ENCODE peak calls at places on chromosomes 11 and 22, in four cellular contexts. J is left ventricle myocardium inferior, H is upper lobe of right lung, U is foreskin fibroblast. X is an unnamed sample.

GRCh38 chr11:79940165-79940564 is 499.3 kb upstream of the TENM4 start:
- DNase-seq in J (no peak), H (no peak), U (no peak), X (no peak)

GRCh38 chr11:31995031-31995430 is 95.8 kb upstream of the RCN1 start:
- DNase-seq in J (no peak), H (no peak), U (no peak), X (no peak)

GRCh38 chr11:83773950-83774880 is 488.0 kb upstream of the CCDC90B start:
- DNase-seq in J (no peak), H (no peak), U (no peak), X (no peak)

GRCh38 chr11:45259607-45260006 is 26.5 kb downstream of the SYT13 start:
- DNase-seq in J (no peak), H (no peak), U (peak), X (no peak)

GRCh38 chr22:44460287-44461082 is 37.5 kb downstream of the RTL6 start:
- DNase-seq in J (no peak), H (no peak), U (no peak), X (no peak)

GRCh38 chr11:115112779-115113178 is 391.4 kb downstream of the CADM1 start:
- DNase-seq in J (no peak), H (no peak), U (no peak), X (no peak)

GRCh38 chr11:105838668-105839403 is 183.2 kb downstream of the MSANTD4 start:
- DNase-seq in J (no peak), H (no peak), U (peak), X (no peak)

GRCh38 chr11:40819230-40819629 is 640.2 kb downstream of the LRRC4C start:
- DNase-seq in J (no peak), H (no peak), U (no peak), X (no peak)

GRCh38 chr11:1546536-1547466 is 25.3 kb downstream of the DUSP8 start:
- DNase-seq in J (no peak), H (peak), U (peak), X (peak)

GRCh38 chr11:10654211-10655150 is 39.1 kb downstream of the IRAG1 start:
- DNase-seq in J (no peak), H (no peak), U (peak), X (no peak)

GRCh38 chr11:128261011-128261421 is 326.3 kb downstream of the ETS1 start:
- DNase-seq in J (no peak), H (no peak), U (no peak), X (no peak)

GRCh38 chr11:7571640-7572000 is 57.8 kb downstream of the PPFIBP2 start:
- DNase-seq in J (peak), H (peak), U (peak), X (peak)

GRCh38 chr11:19117760-19118097 is 761 bp downstream of the ZDHHC13 start:
- DNase-seq in J (no peak), H (no peak), U (no peak), X (no peak)

GRCh38 chr22:31947296-31947695 is 3.0 kb downstream of the YWHAH start:
- DNase-seq in J (no peak), H (no peak), U (no peak), X (no peak)

GRCh38 chr11:130131957-130132850 is 27.4 kb upstream of the ST14 start:
- DNase-seq in J (no peak), H (no peak), U (peak), X (no peak)

GRCh38 chr22:27810566-27810965 is 9.0 kb upstream of the MN1 start:
- DNase-seq in J (peak), H (no peak), U (peak), X (no peak)

GRCh38 chr11:66856496-66857233 is at the start of gene LRFN4:
- DNase-seq in J (peak), H (peak), U (peak), X (peak)

GRCh38 chr11:108732395-108732794 is 67.5 kb downstream of the DDX10 start:
- DNase-seq in J (no peak), H (no peak), U (no peak), X (no peak)

GRCh38 chr11:73854680-73855079 is 22.0 kb downstream of the COA4 start:
- DNase-seq in J (no peak), H (no peak), U (no peak), X (no peak)

GRCh38 chr22:19663286-19663815 is 51.0 kb upstream of the SEPTIN5 start:
- DNase-seq in J (peak), H (no peak), U (peak), X (no peak)

DNA sequence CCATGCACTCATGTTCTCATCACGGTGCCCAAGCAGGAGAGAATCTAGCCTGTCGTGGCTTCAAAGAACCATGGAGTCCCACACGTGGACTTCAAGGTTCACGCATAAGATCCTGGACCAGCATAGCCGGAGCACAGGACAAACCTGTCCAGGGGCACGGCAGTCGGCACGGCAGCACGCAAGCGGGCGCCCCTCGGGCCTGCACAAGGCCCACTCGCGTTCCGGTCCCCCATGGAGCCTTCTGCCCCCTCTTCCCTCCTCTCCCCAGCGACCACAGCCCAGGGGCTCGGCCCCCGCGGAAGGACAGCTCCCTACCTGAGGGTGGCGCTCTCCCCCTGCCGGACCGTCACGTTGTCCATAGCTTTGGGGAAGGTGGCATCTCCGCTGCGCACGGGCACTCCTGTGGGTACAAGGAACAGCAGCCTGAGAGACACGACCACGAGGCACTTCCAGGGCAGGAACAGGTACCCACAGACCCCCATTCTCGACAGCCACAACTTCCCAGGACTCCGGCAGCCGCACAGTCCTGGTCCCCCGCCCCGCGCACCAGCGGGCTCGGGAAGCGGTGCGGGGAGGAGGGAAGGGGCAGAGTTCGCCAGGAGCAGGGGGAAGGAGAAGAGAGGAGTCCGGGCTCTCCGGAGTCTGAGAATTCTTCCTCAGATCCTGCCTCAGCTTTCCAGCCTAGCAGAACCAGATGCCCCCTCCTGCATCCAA is 589.5 kb downstream of the OPCML start:
- DNase-seq in J (no peak), H (no peak), U (no peak), X (no peak)
- H3K4me3 ChIP-seq in J (peak), H (no peak), U (no peak), X (no peak)

DNA sequence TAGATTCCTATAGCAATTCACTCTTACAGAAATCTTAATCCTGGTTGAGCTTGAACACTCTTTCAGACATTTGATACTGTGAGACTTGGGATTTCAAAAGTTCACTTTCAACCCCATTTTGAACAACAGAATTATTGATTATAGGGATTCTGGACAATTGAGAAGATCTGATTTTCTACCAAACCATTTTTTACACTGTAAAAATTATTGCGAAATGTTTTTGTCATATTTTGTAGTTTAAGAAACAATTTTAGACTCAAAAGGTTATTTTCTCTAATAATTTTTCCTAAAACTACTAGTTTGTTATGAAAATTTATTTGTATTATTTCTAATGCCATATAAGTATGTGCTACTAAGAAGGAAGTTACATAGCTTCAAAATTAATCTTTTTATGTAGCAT is 36.4 kb downstream of the PIWIL4 start:
- DNase-seq in J (no peak), H (no peak), U (no peak), X (no peak)
- H3K4me3 ChIP-seq in J (no peak), H (no peak), U (no peak), X (no peak)

GRCh38 chr11:94774345-94774744 is 6.2 kb downstream of the AMOTL1 start:
- DNase-seq in J (no peak), H (no peak), U (no peak), X (no peak)

GRCh38 chr11:94771951-94772350 is 3.8 kb downstream of the AMOTL1 start:
- DNase-seq in J (no peak), H (no peak), U (no peak), X (no peak)

GRCh38 chr11:94773842-94774241 is 5.7 kb downstream of the AMOTL1 start:
- DNase-seq in J (no peak), H (no peak), U (no peak), X (no peak)

GRCh38 chr11:94776351-94777321 is 8.5 kb downstream of the AMOTL1 start:
- DNase-seq in J (no peak), H (no peak), U (no peak), X (peak)

DNA sequence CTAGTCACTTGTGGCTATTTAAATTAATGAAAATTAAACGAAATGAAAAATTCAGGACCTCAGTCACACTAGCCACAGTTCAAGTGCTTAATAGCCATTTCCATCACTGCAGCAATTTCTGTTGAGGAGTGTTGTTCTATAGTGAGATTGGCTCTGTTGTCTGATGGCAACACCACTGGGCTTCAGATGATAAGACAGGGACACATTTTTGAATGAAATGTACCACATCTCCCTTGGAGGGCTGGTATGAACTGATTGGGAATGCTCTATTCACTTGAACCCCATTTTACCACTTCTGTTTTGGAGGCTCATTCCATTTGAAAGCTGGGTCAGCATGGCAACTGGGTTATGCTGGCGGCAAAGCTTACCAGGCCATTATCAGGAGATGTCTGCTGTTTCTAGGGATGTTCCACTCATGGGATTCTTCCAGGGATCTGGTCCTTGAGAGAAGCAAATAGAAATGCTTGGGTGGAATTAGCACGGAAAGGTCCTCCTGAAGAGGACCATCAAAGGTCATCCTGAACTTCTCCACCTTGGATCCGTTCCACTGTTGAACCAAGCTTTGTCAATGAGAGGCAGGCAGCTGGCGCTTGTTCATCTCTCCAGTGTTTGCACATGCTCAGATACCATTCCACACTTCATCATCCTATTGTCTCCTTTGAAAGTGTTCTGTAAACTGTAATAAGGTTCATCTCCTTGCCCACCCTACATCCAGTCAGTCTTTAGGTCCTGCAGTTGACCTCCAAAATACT is 7.6 kb downstream of the AMOTL1 start:
- DNase-seq in J (no peak), H (no peak), U (no peak), X (no peak)
- H3K4me3 ChIP-seq in J (no peak), H (no peak), U (no peak), X (no peak)

GRCh38 chr22:29315286-29316195 is at the start of gene RASL10A:
- DNase-seq in J (no peak), H (peak), U (no peak), X (no peak)
- H3K4me3 ChIP-seq in J (peak), H (peak), U (no peak), X (peak)

DNA sequence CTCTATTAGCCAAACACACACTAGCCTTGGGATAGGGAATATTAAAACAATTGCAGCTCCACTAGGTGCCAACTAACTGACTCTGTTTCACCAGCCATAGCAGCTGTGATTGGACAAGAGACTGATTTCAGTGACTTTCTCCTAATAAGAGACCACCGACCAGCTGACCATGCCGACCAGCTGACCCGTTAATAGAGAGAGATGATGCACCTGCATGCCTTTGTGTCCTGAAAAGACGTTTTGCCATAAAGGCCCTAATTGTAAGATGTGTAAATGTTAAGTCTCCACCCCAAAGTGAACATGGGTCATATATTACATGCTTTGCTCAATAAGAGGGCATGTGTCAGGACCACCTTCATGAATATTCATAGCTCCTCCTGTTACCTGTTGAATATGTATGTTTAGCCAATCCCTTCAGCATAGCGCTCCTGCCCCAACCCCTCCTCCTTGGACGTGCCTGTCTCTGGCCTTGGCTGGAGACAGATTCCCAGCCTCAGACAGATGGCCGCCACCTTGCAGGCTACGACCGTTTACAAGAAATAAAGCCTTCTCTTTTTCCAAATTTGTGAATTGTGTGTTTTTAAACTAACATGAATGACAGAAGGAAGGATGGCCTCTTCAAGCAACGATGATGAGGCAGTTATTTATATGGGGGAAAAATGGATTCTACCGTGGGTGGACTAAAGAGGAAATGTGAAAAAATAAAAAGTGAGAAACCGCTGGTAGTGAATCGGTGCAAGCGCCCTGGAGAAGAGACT is 1.2 kb upstream of the NADSYN1 start:
- DNase-seq in J (no peak), H (no peak), U (no peak), X (no peak)
- H3K4me3 ChIP-seq in J (peak), H (peak), U (peak), X (peak)

DNA sequence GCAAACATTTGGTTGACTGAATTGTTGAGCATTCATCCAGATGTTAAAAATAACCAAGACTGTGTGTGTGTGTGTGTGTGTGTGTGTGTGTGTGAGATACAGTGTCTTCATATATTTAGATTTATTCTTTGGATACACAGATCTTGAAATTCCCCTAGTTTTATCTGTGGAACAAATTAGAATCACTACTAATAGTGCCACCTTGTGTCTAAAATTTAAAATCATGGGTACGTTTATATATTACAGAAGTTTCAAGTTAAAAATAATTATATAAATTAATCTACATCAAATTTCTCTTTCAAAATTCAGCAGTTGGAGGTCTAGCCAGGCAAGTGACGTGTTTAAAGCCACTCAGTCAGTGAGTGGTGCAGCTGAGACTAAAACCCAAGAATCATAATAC is 1566.2 kb upstream of the TENM4 start:
- DNase-seq in J (no peak), H (no peak), U (no peak), X (no peak)
- H3K4me3 ChIP-seq in J (no peak), H (no peak), U (no peak), X (no peak)

GRCh38 chr11:86524603-86525352 is 147.6 kb downstream of the ME3 start:
- DNase-seq in J (no peak), H (no peak), U (peak), X (no peak)

GRCh38 chr11:86518211-86518610 is 143.5 kb downstream of the CCDC81 start:
- DNase-seq in J (no peak), H (no peak), U (no peak), X (no peak)

GRCh38 chr11:86519064-86519911 is 144.6 kb downstream of the CCDC81 start:
- DNase-seq in J (no peak), H (no peak), U (peak), X (no peak)

GRCh38 chr11:86523738-86524602 is 148.4 kb downstream of the ME3 start:
- DNase-seq in J (no peak), H (no peak), U (peak), X (no peak)
- H3K4me3 ChIP-seq in J (no peak), H (no peak), U (no peak), X (no peak)

DNA sequence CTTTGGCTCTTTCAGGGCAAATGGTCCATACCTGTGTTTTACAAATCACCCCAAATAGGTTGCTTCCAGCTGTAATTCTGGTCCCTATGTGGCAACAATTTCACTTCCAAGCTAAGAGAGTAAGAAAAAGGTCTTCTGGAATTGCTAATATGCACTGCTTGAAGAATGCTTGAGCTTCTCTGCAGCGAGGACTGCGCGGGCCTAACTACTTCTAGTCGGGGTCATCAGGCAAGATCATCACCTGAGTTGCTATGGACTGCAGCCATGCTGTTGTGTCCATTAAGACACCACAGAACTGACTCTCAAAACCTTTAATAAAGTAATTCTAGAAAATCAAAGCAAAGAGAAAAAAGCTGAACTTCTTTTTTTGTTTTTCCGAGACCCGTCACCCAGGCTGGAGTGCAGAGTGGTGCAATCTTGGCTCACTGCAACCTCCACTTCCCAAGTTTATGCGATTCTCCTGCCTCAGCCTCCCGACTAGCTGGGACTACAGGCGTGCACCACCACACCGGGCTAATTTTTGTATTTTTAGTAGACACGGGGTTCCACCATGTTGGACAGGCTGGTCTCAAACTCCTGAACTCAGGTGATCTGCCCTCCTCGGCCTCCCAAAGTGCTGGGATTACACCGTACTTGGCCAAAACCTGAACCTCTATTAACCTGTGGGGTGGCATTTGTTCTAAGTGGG is 2.2 kb downstream of the JOSD1 start:
- DNase-seq in J (no peak), H (peak), U (no peak), X (no peak)
- H3K4me3 ChIP-seq in J (peak), H (peak), U (peak), X (peak)